ENCODE peak calls at places on chromosomes 3 and 15, in four cellular contexts. M is breast epithelium, L is PC-3, P is fibroblast of lung. U is an unnamed sample. For H3K4me1, the result is how much of the 10 kb centered on the place peaks cover.

GRCh38 chr3:47283193-47283537 is 421 bp downstream of the KLHL18 start:
- DNase-seq in P (peak), M (no peak), L (peak), U (no peak)

GRCh38 chr3:147328711-147329110 is 77.6 kb downstream of the ZIC4 start:
- DNase-seq in L (no peak), P (no peak), M (no peak), U (no peak)

GRCh38 chr3:105033081-105033480 is 333.6 kb upstream of the ALCAM start:
- DNase-seq in M (no peak), P (no peak), L (no peak), U (no peak)

GRCh38 chr15:72113347-72114031 is 4.5 kb downstream of the MYO9A start:
- DNase-seq in L (no peak), M (no peak), P (peak), U (no peak)

GRCh38 chr15:37764733-37765191 is 169.7 kb upstream of the TMCO5A start:
- DNase-seq in P (peak), M (no peak), L (peak), U (no peak)

GRCh38 chr15:68368731-68369435 is 63.1 kb downstream of the ITGA11 start:
- DNase-seq in L (no peak), P (peak), M (no peak), U (no peak)

GRCh38 chr3:155553800-155554199 is 191.1 kb downstream of the PLCH1 start:
- DNase-seq in P (peak), L (peak), M (no peak), U (no peak)

GRCh38 chr3:46833346-46834300 is 29.6 kb downstream of the MYL3 start:
- DNase-seq in P (no peak), M (no peak), L (no peak), U (no peak)

GRCh38 chr15:56929933-56930332 is 11.5 kb downstream of the TCF12 start:
- DNase-seq in M (no peak), P (peak), L (no peak), U (no peak)

GRCh38 chr15:96515391-96515790 is 184.9 kb downstream of the NR2F2 start:
- DNase-seq in P (no peak), L (no peak), M (no peak), U (no peak)

GRCh38 chr3:36166477-36166876 is 213.8 kb upstream of the STAC start:
- DNase-seq in M (no peak), L (peak), P (peak), U (no peak)

GRCh38 chr3:116517308-116517707 is 72.0 kb upstream of the LSAMP start:
- DNase-seq in P (peak), M (no peak), L (no peak), U (no peak)

GRCh38 chr3:46400000-46400734 is 6.7 kb downstream of the CCR5AS start:
- DNase-seq in P (peak), M (no peak), L (no peak), U (no peak)

GRCh38 chr3:4934050-4934449 is 45.2 kb upstream of the BHLHE40 start:
- DNase-seq in P (no peak), M (no peak), L (no peak), U (no peak)

GRCh38 chr15:78708713-78709112 is 67.7 kb upstream of the CHRNB4 start:
- DNase-seq in L (no peak), M (no peak), P (no peak), U (no peak)

GRCh38 chr3:90055721-90056120 is 948.3 kb downstream of the EPHA3 start:
- DNase-seq in P (peak), M (no peak), L (no peak), U (no peak)

GRCh38 chr3:16398542-16399126 is 114.9 kb downstream of the RFTN1 start:
- DNase-seq in L (no peak), M (no peak), P (no peak), U (no peak)

GRCh38 chr15:81188354-81188753 is 8.3 kb upstream of the IL16 start:
- DNase-seq in L (no peak), P (no peak), M (no peak), U (no peak)

GRCh38 chr3:160027541-160028195 is 39.0 kb downstream of the IL12A start:
- DNase-seq in M (no peak), P (peak), L (peak), U (no peak)

GRCh38 chr3:116032176-116032575 is 408.9 kb downstream of the GAP43 start:
- DNase-seq in L (no peak), P (no peak), M (no peak), U (no peak)

GRCh38 chr15:75904241-75904631 is 558 bp downstream of the FBXO22 start:
- DNase-seq in L (peak), P (peak), M (peak), U (no peak)

GRCh38 chr3:114556832-114557231 is 263.0 kb downstream of the TIGIT start:
- DNase-seq in L (no peak), M (no peak), P (no peak), U (no peak)

GRCh38 chr15:63094495-63094931 is 27.1 kb upstream of the LACTB start:
- DNase-seq in L (no peak), M (no peak), P (peak), U (no peak)

GRCh38 chr3:10483686-10484345 is 21.6 kb downstream of the ATP2B2 start:
- DNase-seq in P (no peak), L (no peak), M (no peak), U (no peak)

GRCh38 chr3:159762238-159762637 is 226.4 kb upstream of the IL12A start:
- DNase-seq in L (peak), M (no peak), P (peak), U (no peak)

GRCh38 chr15:36334059-36334458 is 245.4 kb upstream of the CDIN1 start:
- DNase-seq in M (no peak), L (peak), P (peak), U (no peak)

GRCh38 chr15:30929064-30929669 is 25.5 kb downstream of the FAN1 start:
- DNase-seq in M (no peak), L (no peak), P (no peak), U (no peak)

GRCh38 chr3:145333931-145334330 is 827.1 kb downstream of the PLOD2 start:
- DNase-seq in M (no peak), P (no peak), L (no peak), U (no peak)

GRCh38 chr15:51623386-51623938 is 891 bp upstream of the DMXL2 start:
- DNase-seq in M (no peak), P (no peak), L (peak), U (no peak)

GRCh38 chr15:47870956-47871625 is 153.8 kb downstream of the SEMA6D start:
- DNase-seq in M (no peak), L (peak), P (peak), U (no peak)

GRCh38 chr15:61038387-61038786 is 190.7 kb downstream of the RORA start:
- DNase-seq in M (peak), L (peak), P (no peak), U (no peak)

GRCh38 chr3:169075710-169076109 is 587.8 kb downstream of the MECOM start:
- DNase-seq in L (no peak), M (no peak), P (no peak), U (no peak)

GRCh38 chr3:182937293-182938051 is 42.9 kb downstream of the DCUN1D1 start:
- DNase-seq in P (no peak), M (no peak), L (no peak), U (no peak)

DNA sequence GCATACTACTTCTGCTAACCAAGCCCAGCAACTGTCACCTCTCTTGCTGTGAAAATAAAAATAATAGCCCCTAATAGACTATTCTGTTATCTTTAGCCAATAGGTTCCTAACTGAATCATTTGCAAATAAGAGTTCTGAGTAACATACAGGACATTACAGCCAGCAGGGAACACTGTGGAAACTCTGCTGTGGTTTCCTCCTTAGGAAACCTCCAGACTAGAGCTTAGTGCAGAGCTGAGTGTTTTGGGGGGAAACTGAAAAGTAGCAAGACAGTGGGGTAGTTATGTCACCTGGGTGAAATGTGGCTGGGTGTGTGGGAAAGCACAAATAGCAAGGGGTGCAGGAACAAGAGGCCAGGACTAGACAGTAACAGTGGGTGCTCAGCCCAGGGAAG is 32.4 kb downstream of the DZIP1L start:
- DNase-seq in M (no peak), L (peak), P (peak), U (no peak)
- H3K4me1 ChIP-seq in M (under half), L (half or more), P (under half), U (under half)

DNA sequence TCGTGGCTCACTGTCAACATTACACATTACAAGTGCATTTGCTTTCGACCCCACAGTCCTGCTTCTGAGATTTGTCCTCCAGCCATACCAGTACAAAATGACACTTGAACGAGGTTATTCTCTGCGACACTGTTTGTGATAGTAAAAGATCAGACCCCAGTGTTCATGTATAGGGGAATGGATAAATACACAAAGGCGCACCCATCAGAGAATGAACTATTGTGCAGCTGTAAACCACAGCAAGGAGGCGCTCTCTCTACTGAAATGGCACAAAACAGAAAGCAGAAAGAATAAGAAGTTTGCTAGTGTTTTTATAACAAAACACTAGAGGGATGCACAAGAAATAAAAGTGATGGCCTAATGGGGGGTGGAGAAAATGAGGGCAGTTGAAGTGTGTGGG is 4.9 kb upstream of the CHSY1 start:
- DNase-seq in P (no peak), M (no peak), L (peak), U (no peak)
- TF ChIP-seq CTCF in P (peak), M (no peak), L (peak), U (no peak)

DNA sequence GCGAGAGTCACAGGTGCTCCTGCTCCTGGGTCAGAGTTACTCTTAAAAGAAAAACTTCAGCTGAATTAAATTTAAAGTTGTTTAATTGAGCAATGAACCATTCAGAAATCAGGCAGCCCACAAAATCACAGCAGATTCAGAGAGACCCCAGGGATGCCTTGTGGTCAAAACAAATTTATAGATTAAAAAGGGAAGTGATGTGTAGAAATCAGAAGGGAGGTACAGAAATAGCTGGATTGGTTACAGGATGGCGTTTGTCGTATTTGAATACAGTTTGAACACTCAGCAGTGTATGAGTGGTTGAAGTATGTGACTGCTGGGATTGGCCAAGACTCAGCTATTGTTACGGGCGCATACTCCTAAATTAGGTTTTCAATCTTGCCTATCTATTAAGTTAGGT is 58.6 kb downstream of the UACA start:
- DNase-seq in L (no peak), M (no peak), P (no peak), U (no peak)
- H3K27ac ChIP-seq in L (no peak), M (no peak), P (no peak), U (no peak)

GRCh38 chr3:66497982-66498671 is 2.7 kb downstream of the LRIG1 start:
- DNase-seq in L (no peak), P (no peak), M (no peak), U (no peak)
- H3K4me1 ChIP-seq in L (under half), P (under half), M (under half), U (half or more)

GRCh38 chr3:113136071-113136470 is 75.3 kb upstream of the BOC start:
- DNase-seq in P (no peak), M (no peak), L (peak), U (no peak)
- TF ChIP-seq CTCF in P (peak), M (peak), L (peak), U (peak)

DNA sequence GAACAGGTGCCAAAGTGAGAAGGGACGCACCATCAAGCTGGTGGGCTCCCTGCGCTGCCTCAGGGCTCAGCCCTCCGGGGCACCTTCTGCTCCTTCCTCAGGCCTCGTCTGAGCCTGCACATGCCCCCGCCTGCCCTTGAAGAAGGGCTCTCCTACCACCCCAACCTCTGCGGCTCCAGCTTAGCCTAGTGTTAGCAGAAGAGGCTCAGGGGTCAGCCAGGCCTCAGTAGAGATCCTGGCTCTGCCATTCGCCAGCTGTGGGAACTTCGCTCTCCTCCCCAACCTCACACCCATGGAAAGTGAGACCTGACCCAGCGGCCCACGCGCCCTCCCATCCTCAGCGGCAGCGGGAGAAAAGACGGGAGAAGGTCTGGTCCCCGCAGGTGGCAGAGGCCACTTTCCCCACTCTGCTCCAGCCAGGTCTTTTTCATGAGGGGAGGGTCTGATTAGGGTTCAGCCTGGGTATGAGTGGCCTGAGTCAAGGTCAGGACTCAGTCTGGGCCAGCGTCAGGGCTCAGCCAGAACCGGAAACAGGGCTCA is 8.2 kb downstream of the GRIP2 start:
- DNase-seq in P (no peak), M (no peak), L (no peak), U (no peak)
- H3K27ac ChIP-seq in P (no peak), M (no peak), L (no peak), U (no peak)

GRCh38 chr15:22951031-22951380 is 29.2 kb downstream of the CYFIP1 start:
- DNase-seq in L (no peak), M (peak), P (no peak), U (no peak)
- H3K4me1 ChIP-seq in L (under half), M (under half), P (under half), U (half or more)

GRCh38 chr3:187292631-187293513 is 1.3 kb upstream of the MASP1 start:
- DNase-seq in L (no peak), P (peak), M (no peak), U (no peak)

GRCh38 chr3:187295635-187296034 is 4.1 kb upstream of the MASP1 start:
- DNase-seq in M (no peak), P (no peak), L (peak), U (no peak)

GRCh38 chr3:187293514-187293870 is 2.0 kb upstream of the MASP1 start:
- DNase-seq in L (no peak), P (no peak), M (no peak), U (no peak)

GRCh38 chr3:187292186-187292585 is 649 bp upstream of the MASP1 start:
- DNase-seq in L (no peak), P (no peak), M (no peak), U (no peak)

DNA sequence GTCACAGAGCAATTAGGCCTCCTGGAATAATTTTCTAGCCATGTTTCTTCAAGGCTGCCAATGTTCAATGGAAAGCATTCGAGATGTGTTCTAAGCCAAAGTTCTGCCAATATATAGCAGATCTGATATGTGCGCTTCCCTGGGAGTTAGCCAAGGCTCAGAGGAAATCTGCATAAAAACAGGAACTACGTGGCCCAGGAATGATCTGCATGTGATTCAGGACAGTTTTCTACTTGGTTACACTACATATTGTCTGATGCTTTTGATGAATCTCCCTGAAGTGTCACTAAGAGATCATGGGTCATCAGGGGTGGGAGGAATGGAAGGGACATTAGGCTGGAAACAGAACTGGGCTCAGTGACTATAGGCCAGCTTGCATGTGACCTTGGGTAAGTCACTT is 2.4 kb upstream of the MASP1 start:
- DNase-seq in M (no peak), P (no peak), L (no peak), U (no peak)
- TF ChIP-seq CTCF in M (no peak), P (no peak), L (no peak), U (no peak)

GRCh38 chr3:196322-197153 is at the start of gene CHL1:
- DNase-seq in P (no peak), M (no peak), L (no peak), U (no peak)
- H3K27ac ChIP-seq in P (no peak), M (peak), L (no peak), U (peak)